ENCODE peak calls at places on chromosomes 12 and 14, in five cellular contexts. F is natural killer cell, L is SK-N-SH, Z is astrocyte of the spinal cord, X is AG09309. T is an unnamed sample.

GRCh38 chr14:60396718-60397343 is 89.0 kb downstream of the C14orf39 start:
- DNase-seq in F (no peak), L (no peak), X (peak), Z (peak), T (no peak)

GRCh38 chr12:18546399-18546798 is 191.4 kb downstream of the PLCZ1 start:
- DNase-seq in L (no peak), X (no peak), F (no peak), Z (peak), T (no peak)

GRCh38 chr12:57522887-57523705 is 472 bp downstream of the MBD6 start:
- DNase-seq in Z (peak), F (no peak), X (no peak), L (no peak), T (no peak)

GRCh38 chr14:67644428-67644827 is 24.7 kb downstream of the ARG2 start:
- DNase-seq in F (no peak), L (no peak), X (no peak), Z (peak), T (no peak)

GRCh38 chr14:67411375-67411774 is 590 bp downstream of the PLEK2 start:
- DNase-seq in Z (no peak), L (no peak), X (no peak), F (no peak), T (no peak)

GRCh38 chr14:54681819-54682261 is 114.9 kb downstream of the SAMD4A start:
- DNase-seq in X (no peak), Z (peak), L (peak), F (no peak), T (no peak)

GRCh38 chr14:93005838-93006237 is 82.9 kb downstream of the CHGA start:
- DNase-seq in Z (no peak), F (no peak), L (no peak), X (no peak), T (no peak)

GRCh38 chr14:55730602-55731001 is 150.6 kb downstream of the KTN1 start:
- DNase-seq in L (no peak), X (no peak), Z (no peak), F (no peak), T (no peak)

GRCh38 chr14:33512201-33512600 is 438.7 kb downstream of the EGLN3 start:
- DNase-seq in Z (peak), L (no peak), F (no peak), X (peak), T (no peak)

GRCh38 chr12:65277994-65278575 is 398 bp upstream of the MSRB3 start:
- DNase-seq in Z (peak), L (no peak), X (no peak), F (no peak), T (peak)

GRCh38 chr12:4997939-4998338 is 45.7 kb upstream of the KCNA5 start:
- DNase-seq in F (no peak), Z (peak), L (no peak), X (peak), T (no peak)

GRCh38 chr14:51157012-51157411 is 62.1 kb upstream of the TRIM9 start:
- DNase-seq in Z (no peak), F (no peak), X (no peak), L (peak), T (no peak)

GRCh38 chr12:61095131-61095530 is 1165.1 kb upstream of the USP15 start:
- DNase-seq in X (no peak), Z (no peak), F (no peak), L (no peak), T (no peak)

GRCh38 chr14:68165274-68165843 is 345.8 kb downstream of the RAD51B start:
- DNase-seq in X (no peak), F (no peak), L (no peak), Z (no peak), T (no peak)

GRCh38 chr12:12899530-12900380 is 8.4 kb downstream of the GPRC5A start:
- DNase-seq in X (peak), L (no peak), F (no peak), Z (peak), T (no peak)

GRCh38 chr14:57189070-57189469 is 79.6 kb downstream of the EXOC5 start:
- DNase-seq in F (no peak), Z (peak), L (peak), X (no peak), T (no peak)

GRCh38 chr12:109501299-109501698 is 23.9 kb downstream of the UBE3B start:
- DNase-seq in Z (no peak), X (no peak), F (no peak), L (no peak), T (no peak)

GRCh38 chr14:90518075-90518940 is 121.5 kb downstream of the CALM1 start:
- DNase-seq in Z (no peak), X (no peak), L (no peak), F (no peak), T (no peak)

GRCh38 chr12:53127169-53127568 is 23.9 kb downstream of the SOAT2 start:
- DNase-seq in L (no peak), F (no peak), Z (no peak), X (no peak), T (no peak)

GRCh38 chr12:105433804-105434203 is 103.3 kb downstream of the C12orf75 start:
- DNase-seq in L (no peak), X (no peak), Z (peak), F (no peak), T (no peak)

GRCh38 chr14:73995977-73996378 is 23.1 kb downstream of the ENTPD5 start:
- DNase-seq in X (no peak), F (no peak), Z (no peak), L (no peak), T (no peak)

GRCh38 chr14:93114068-93114710 is 1.5 kb downstream of the ITPK1 start:
- DNase-seq in X (no peak), Z (no peak), F (no peak), L (no peak), T (no peak)

GRCh38 chr14:75522919-75523318 is 650 bp downstream of the BATF start:
- DNase-seq in X (no peak), Z (no peak), L (no peak), F (no peak), T (no peak)

GRCh38 chr12:8145754-8146415 is 10.9 kb upstream of the ZNF705A start:
- DNase-seq in L (no peak), X (peak), Z (peak), F (no peak), T (no peak)

GRCh38 chr14:74793506-74794155 is 30.5 kb downstream of the YLPM1 start:
- DNase-seq in Z (peak), X (no peak), F (no peak), L (no peak), T (no peak)

GRCh38 chr14:85516239-85517112 is 13.5 kb upstream of the FLRT2 start:
- DNase-seq in F (no peak), Z (peak), L (no peak), X (peak), T (no peak)

GRCh38 chr12:92107621-92108131 is 38.0 kb downstream of the BTG1 start:
- DNase-seq in F (no peak), L (peak), Z (no peak), X (no peak), T (no peak)

GRCh38 chr14:104420990-104421389 is 158.6 kb upstream of the C14orf180 start:
- DNase-seq in X (no peak), F (no peak), L (no peak), Z (no peak), T (no peak)

GRCh38 chr12:75935544-75936242 is 95.9 kb downstream of the PHLDA1 start:
- DNase-seq in L (no peak), Z (no peak), F (no peak), X (no peak), T (no peak)

GRCh38 chr12:25800101-25800500 is 158.4 kb upstream of the RASSF8 start:
- DNase-seq in L (no peak), X (no peak), Z (peak), F (no peak), T (no peak)

GRCh38 chr14:76977793-76978730 is 50.4 kb downstream of the IRF2BPL start:
- DNase-seq in Z (peak), L (peak), X (no peak), F (peak), T (peak)

GRCh38 chr12:49902399-49903350 is 1.0 kb downstream of the FAIM2 start:
- DNase-seq in F (no peak), Z (no peak), L (peak), X (no peak), T (no peak)

GRCh38 chr14:38948171-38948570 is 154.9 kb downstream of the SEC23A start:
- DNase-seq in L (no peak), F (no peak), Z (peak), X (peak), T (no peak)

GRCh38 chr12:131397493-131398181 is 313.3 kb upstream of the SFSWAP start:
- DNase-seq in F (no peak), X (no peak), L (no peak), Z (no peak), T (no peak)

GRCh38 chr12:131390408-131391100 is 320.3 kb upstream of the SFSWAP start:
- DNase-seq in F (no peak), X (no peak), Z (no peak), L (no peak), T (no peak)

GRCh38 chr12:131391399-131391798 is 319.5 kb upstream of the SFSWAP start:
- DNase-seq in X (no peak), Z (no peak), L (no peak), F (no peak), T (no peak)

GRCh38 chr12:131399000-131399399 is 311.9 kb upstream of the SFSWAP start:
- DNase-seq in L (no peak), F (no peak), Z (no peak), X (no peak), T (no peak)

GRCh38 chr12:131395971-131396573 is 314.8 kb upstream of the SFSWAP start:
- DNase-seq in L (no peak), F (no peak), X (no peak), Z (no peak), T (no peak)
- TF ChIP-seq CTCF in L (no peak), F (no peak), X (no peak), Z (no peak), T (no peak)

DNA sequence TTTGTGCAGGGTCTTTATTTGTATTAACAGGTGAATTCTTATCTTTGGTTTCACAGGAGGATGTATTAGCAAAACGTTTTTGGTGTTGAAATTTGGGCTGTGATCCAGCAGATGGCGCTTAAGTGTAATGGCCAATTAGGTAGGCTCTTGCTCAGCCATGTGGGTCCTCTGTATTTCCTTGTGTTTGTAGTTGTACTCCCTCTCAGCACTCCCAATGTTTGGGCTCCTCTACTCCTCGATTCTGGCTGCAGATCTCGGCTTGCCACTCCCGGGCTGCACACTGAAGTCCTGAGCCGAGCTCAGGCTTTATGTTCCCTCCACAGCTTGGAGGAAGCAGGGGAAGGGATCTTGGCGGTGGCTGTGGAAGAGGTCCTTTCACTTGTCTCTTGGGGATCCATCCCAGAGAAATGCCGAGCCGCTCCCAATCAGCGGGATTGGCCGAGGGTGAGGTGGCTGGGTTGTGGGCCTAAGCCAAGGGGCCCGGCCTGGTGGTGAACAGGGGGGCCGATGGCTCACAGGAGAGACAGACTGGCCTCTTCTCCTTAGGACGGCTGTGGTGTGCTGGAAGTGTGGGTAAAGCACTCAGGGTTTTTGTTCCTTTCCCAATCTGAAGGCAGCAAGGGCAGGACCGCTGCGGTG is 133.7 kb downstream of the AEBP2 start:
- DNase-seq in L (peak), Z (peak), F (no peak), X (no peak), T (no peak)
- TF ChIP-seq CTCF in L (peak), Z (peak), F (peak), X (peak), T (no peak)

DNA sequence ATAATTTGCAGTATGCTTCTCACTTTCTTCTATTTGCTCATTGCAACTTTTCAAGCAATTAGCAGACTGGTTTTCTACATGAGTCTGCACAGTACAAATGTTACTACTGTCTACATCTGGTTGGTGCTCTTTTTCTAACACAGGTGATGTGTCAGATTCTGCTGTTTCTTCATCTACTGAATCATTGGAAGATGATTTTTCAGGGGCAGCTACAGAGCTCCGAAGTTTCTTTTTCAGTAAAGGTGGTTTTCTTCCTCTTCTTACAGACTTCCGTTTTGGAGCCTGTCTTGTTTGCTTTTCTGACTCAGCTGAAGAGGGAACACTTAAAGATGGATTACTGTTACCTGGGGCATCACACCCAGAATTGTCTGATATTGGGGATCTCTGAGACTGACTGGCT is 62.1 kb downstream of the SCAF11 start:
- DNase-seq in X (no peak), L (no peak), F (no peak), Z (no peak), T (no peak)
- TF ChIP-seq CTCF in X (no peak), L (no peak), F (no peak), Z (no peak), T (no peak)

DNA sequence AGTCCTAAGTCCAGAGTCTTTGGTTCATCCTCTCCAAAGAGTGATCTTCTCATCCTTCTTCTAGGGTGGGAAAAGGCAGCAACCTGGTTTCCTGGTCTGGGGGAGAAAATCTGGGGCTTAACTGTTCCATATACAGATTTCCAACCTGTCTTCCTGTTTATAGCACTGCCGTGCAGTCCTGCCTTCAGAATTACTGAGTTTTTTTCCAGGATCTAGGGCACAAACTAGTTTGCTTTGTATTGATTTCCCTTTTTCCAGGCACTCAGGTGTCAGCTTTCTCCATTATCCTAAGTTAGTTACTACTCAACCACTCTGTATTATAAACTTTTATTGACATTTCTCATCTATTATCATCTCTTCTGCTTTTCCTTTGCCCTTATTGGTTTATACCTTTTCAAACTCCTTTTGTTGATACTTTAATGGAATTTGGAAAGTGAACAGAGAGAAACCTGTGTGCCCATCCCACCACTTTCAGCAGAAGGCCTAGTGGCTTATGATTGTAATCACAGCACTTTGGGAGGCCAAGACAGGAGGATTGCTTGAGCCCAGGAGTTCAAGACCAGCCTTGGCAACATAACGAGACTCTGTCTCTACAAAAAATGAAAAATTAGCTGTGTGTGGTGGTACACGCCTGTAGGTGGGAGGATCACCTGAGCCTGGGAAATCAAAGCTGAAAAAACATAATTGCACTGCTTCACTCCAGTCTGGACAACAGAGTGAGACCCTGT is 4.1 kb upstream of the LYZ start:
- DNase-seq in Z (no peak), F (no peak), L (no peak), X (no peak), T (no peak)
- TF ChIP-seq CTCF in Z (no peak), F (no peak), L (no peak), X (no peak), T (no peak)

GRCh38 chr14:102187044-102187443 is 47.3 kb downstream of the WDR20 start:
- DNase-seq in F (no peak), L (no peak), X (peak), Z (peak), T (no peak)

GRCh38 chr14:102185360-102185759 is 45.7 kb downstream of the WDR20 start:
- DNase-seq in Z (no peak), F (no peak), X (no peak), L (no peak), T (no peak)

GRCh38 chr14:102182901-102183619 is 43.4 kb downstream of the WDR20 start:
- DNase-seq in Z (peak), F (no peak), L (no peak), X (no peak), T (no peak)

GRCh38 chr14:102183922-102184677 is 44.4 kb downstream of the WDR20 start:
- DNase-seq in L (no peak), F (no peak), X (no peak), Z (no peak), T (no peak)

DNA sequence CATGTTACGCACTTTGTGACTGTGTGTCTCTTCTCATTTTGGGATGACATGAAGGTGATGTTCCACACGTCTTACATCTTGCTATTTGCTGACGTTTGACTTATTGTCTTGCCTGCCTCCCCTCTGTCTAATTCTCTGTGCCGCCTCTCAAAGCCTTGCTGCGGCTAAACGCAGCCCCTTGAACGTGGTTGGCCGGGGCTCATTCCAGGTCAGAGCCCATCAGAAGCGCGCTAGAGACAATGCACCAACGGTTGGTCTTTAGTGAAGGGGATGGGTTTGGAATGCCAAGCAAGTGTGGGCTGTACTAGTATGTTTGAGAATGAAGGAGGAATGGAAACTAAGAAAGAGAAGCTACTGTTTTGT is 45.0 kb downstream of the WDR20 start:
- DNase-seq in X (no peak), L (no peak), Z (no peak), F (no peak), T (no peak)
- TF ChIP-seq CTCF in X (no peak), L (no peak), Z (no peak), F (no peak), T (no peak)

GRCh38 chr14:89276424-89276975 is 140.5 kb downstream of the FOXN3 start:
- DNase-seq in Z (peak), F (peak), L (no peak), X (no peak), T (peak)
- TF ChIP-seq CTCF in Z (no peak), F (no peak), L (no peak), X (no peak), T (no peak)

DNA sequence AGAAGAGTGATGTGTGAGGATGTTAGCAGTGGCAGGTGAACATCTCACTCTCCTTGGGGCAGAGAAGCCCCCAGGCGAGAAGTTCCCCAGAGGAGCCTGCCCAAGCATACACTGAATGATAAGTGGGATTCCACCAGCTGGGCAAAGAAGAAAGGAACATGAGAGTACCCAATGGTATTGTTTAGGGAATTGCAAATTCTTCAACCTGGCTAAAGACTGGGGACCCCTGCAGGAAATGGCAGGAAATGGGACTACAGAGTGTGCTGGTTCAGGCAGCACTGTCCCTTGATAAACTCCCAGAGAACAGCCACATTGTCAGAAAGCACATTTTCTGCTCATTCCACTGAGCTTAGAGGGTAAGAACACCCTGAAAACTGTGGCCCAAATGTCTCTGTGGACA is 121.3 kb downstream of the RPS29 start:
- DNase-seq in X (no peak), F (no peak), L (peak), Z (no peak), T (no peak)
- TF ChIP-seq CTCF in X (no peak), F (no peak), L (peak), Z (peak), T (no peak)

DNA sequence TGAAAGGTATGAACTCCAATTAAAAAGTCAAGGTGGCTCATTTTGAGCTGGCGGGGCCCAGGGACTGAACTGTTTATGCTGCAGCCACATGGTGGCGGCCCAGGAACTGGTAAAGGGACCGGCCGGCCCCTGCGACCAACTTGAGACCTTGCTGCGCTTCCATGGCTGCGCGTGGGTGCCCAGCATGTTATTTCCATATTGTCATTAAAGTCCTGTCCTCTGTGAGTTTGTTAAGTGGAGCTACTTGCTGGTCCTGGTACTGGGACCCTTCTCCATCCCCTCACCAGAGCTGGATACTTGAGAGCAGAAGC is 62.3 kb downstream of the BEGAIN start:
- DNase-seq in L (no peak), X (no peak), F (peak), Z (no peak), T (no peak)
- TF ChIP-seq CTCF in L (no peak), X (peak), F (peak), Z (peak), T (no peak)

T was measured in activated B cell treated with CpG ODN at 0.5 μM for 24 hours.